ENCODE peak calls at places on chromosomes 5 and 9, in six cellular contexts. D is lower leg skin, K is brain microvascular endothelial cell, W is prostate gland, B is astrocyte of the spinal cord, U is BJ. C is an unnamed sample.

GRCh38 chr5:146706321-146706972 is 172.1 kb downstream of the PPP2R2B start:
- DNase-seq in D (no peak), K (no peak), W (no peak), B (no peak), U (no peak), C (no peak)

GRCh38 chr5:33743089-33743488 is 148.7 kb downstream of the ADAMTS12 start:
- DNase-seq in D (no peak), K (no peak), W (no peak), B (no peak), U (no peak), C (no peak)

GRCh38 chr5:110865400-110866094 is 126.7 kb downstream of the SLC25A46 start:
- DNase-seq in D (no peak), K (peak), W (no peak), B (peak), U (no peak), C (no peak)

GRCh38 chr5:83715316-83716060 is 5.2 kb downstream of the HAPLN1 start:
- DNase-seq in D (no peak), K (no peak), W (no peak), B (no peak), U (no peak), C (no peak)

GRCh38 chr5:96431376-96432244 is 1.4 kb downstream of the PCSK1 start:
- DNase-seq in D (no peak), K (peak), W (no peak), B (peak), U (no peak), C (no peak)

GRCh38 chr5:135484563-135485157 is 32.5 kb upstream of the TIFAB start:
- DNase-seq in D (no peak), K (no peak), W (no peak), B (no peak), U (no peak), C (no peak)

GRCh38 chr9:101585740-101586139 is 9.0 kb downstream of the PPP3R2 start:
- DNase-seq in D (no peak), K (no peak), W (no peak), B (no peak), U (no peak), C (no peak)

GRCh38 chr5:51381801-51382507 is 1.3 kb upstream of the ISL1 start:
- DNase-seq in D (no peak), K (no peak), W (no peak), B (no peak), U (no peak), C (no peak)

GRCh38 chr5:160269017-160269416 is 39.7 kb downstream of the FABP6 start:
- DNase-seq in D (peak), K (peak), W (peak), B (peak), U (peak), C (peak)

GRCh38 chr5:432201-432927 is 10.6 kb upstream of the EXOC3 start:
- DNase-seq in D (no peak), K (no peak), W (no peak), B (no peak), U (no peak), C (no peak)

GRCh38 chr5:142654578-142655042 is 31.3 kb downstream of the FGF1 start:
- DNase-seq in D (no peak), K (no peak), W (no peak), B (no peak), U (no peak), C (no peak)

GRCh38 chr9:137045294-137046093 is 483 bp downstream of the NPDC1 start:
- DNase-seq in D (no peak), K (peak), W (no peak), B (peak), U (no peak), C (no peak)

GRCh38 chr5:175873090-175873454 is 1.7 kb downstream of the CPLX2 start:
- DNase-seq in D (no peak), K (no peak), W (no peak), B (no peak), U (no peak), C (no peak)

GRCh38 chr9:38263534-38263933 is 129.0 kb upstream of the ALDH1B1 start:
- DNase-seq in D (no peak), K (peak), W (no peak), B (peak), U (no peak), C (no peak)

GRCh38 chr5:124936626-124936933 is 190.1 kb upstream of the ZNF608 start:
- DNase-seq in D (no peak), K (no peak), W (no peak), B (no peak), U (no peak), C (no peak)

GRCh38 chr5:120446068-120446492 is 18.0 kb upstream of the PRR16 start:
- DNase-seq in D (no peak), K (peak), W (no peak), B (peak), U (peak), C (no peak)

GRCh38 chr9:3398232-3398648 is 127.6 kb downstream of the RFX3 start:
- DNase-seq in D (no peak), K (no peak), W (no peak), B (no peak), U (no peak), C (no peak)

GRCh38 chr5:16934123-16934522 is 2.0 kb downstream of the MYO10 start:
- DNase-seq in D (no peak), K (peak), W (peak), B (peak), U (no peak), C (peak)

GRCh38 chr9:116701940-116702642 is 15.0 kb downstream of the TRIM32 start:
- DNase-seq in D (no peak), K (no peak), W (no peak), B (no peak), U (no peak), C (no peak)

GRCh38 chr9:15889555-15889954 is 336.7 kb downstream of the CCDC171 start:
- DNase-seq in D (no peak), K (peak), W (no peak), B (peak), U (no peak), C (no peak)

GRCh38 chr9:27194401-27195091 is 85.5 kb downstream of the TEK start:
- DNase-seq in D (no peak), K (peak), W (no peak), B (peak), U (peak), C (no peak)

GRCh38 chr9:128882677-128883590 is 1.0 kb downstream of the LRRC8A start:
- DNase-seq in D (no peak), K (no peak), W (no peak), B (peak), U (no peak), C (no peak)

GRCh38 chr9:109975574-109976327 is 195.8 kb downstream of the PALM2AKAP2 start:
- DNase-seq in D (no peak), K (peak), W (no peak), B (peak), U (no peak), C (no peak)

GRCh38 chr9:125495137-125496119 is 211.6 kb downstream of the MAPKAP1 start:
- DNase-seq in D (no peak), K (no peak), W (no peak), B (no peak), U (no peak), C (no peak)

GRCh38 chr9:70136632-70137031 is 93.0 kb downstream of the MAMDC2 start:
- DNase-seq in D (no peak), K (peak), W (no peak), B (peak), U (peak), C (no peak)

GRCh38 chr9:137163101-137163661 is 6.7 kb downstream of the LRRC26 start:
- DNase-seq in D (no peak), K (peak), W (peak), B (no peak), U (no peak), C (no peak)

GRCh38 chr5:17805426-17805825 is 171.2 kb downstream of the TAF11L14 start:
- DNase-seq in D (no peak), K (peak), W (peak), B (no peak), U (no peak), C (no peak)

GRCh38 chr5:14286574-14287399 is 143.6 kb downstream of the TRIO start:
- DNase-seq in D (no peak), K (no peak), W (no peak), B (no peak), U (no peak), C (no peak)

GRCh38 chr5:180599981-180600553 is 8.8 kb upstream of the SCGB3A1 start:
- DNase-seq in D (no peak), K (no peak), W (no peak), B (no peak), U (no peak), C (no peak)

GRCh38 chr5:40385544-40385943 is 294.2 kb upstream of the PTGER4 start:
- DNase-seq in D (no peak), K (no peak), W (no peak), B (peak), U (no peak), C (no peak)

GRCh38 chr5:109250080-109250479 is 159.7 kb downstream of the PJA2 start:
- DNase-seq in D (no peak), K (no peak), W (no peak), B (no peak), U (no peak), C (no peak)

GRCh38 chr5:109253262-109253661 is 156.5 kb downstream of the PJA2 start:
- DNase-seq in D (no peak), K (no peak), W (no peak), B (no peak), U (no peak), C (no peak)

GRCh38 chr5:109249126-109249525 is 160.6 kb downstream of the PJA2 start:
- DNase-seq in D (no peak), K (no peak), W (no peak), B (no peak), U (no peak), C (no peak)

GRCh38 chr5:109252731-109253130 is 157.0 kb downstream of the PJA2 start:
- DNase-seq in D (no peak), K (no peak), W (no peak), B (no peak), U (no peak), C (no peak)

GRCh38 chr5:109250533-109251329 is 159.0 kb downstream of the PJA2 start:
- DNase-seq in D (no peak), K (no peak), W (no peak), B (no peak), U (no peak), C (no peak)
- H3K4me3 ChIP-seq in D (no peak), K (no peak), W (no peak), B (no peak), U (no peak), C (no peak)

GRCh38 chr9:131708613-131709002 is 31.3 kb downstream of the RAPGEF1 start:
- DNase-seq in D (no peak), K (no peak), W (no peak), B (no peak), U (no peak), C (no peak)
- H3K4me3 ChIP-seq in D (no peak), K (no peak), W (no peak), B (no peak), U (no peak), C (no peak)

GRCh38 chr5:174735498-174736350 is 11.3 kb downstream of the MSX2 start:
- DNase-seq in D (no peak), K (no peak), W (peak), B (no peak), U (no peak), C (no peak)
- H3K4me3 ChIP-seq in D (no peak), K (no peak), W (no peak), B (peak), U (no peak), C (no peak)

GRCh38 chr9:130884542-130885421 is 11.8 kb downstream of the QRFP start:
- DNase-seq in D (no peak), K (no peak), W (no peak), B (no peak), U (no peak), C (peak)
- H3K4me3 ChIP-seq in D (no peak), K (no peak), W (no peak), B (no peak), U (no peak), C (no peak)

DNA sequence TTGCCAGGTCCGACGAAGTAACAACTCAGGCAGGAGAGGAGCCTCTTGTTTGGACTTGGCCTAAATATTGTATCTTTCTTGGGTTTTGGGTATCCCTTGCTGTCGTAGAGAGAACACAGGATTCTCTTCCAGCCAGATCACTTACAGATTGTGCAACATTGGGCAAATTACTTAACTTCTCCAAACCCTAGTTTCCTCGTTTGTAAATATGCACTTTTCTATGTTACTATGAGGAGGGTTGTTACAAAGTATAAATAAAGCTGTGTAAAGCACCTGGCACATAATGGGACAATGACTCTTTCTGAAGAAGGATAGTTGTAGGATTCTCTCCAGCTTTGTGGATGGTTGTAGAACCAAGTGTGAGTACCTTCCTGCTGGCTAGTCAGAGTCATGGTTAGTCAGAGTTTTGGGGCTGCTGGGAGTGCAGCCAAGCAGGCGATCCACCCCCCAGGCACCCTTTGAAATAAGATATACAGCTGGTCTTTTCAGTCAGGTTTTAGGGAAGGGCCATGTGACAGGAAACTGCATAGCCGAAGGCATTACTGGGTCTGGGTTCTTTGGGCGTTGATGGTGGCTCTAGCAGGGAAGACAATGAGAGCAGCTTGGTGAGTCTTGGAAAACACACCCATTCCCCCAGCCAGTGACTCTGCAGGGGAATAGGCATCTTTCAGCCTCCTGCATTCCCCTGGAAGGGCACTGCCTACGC is 49.9 kb upstream of the GDNF start:
- DNase-seq in D (no peak), K (peak), W (no peak), B (peak), U (peak), C (no peak)
- H3K4me3 ChIP-seq in D (no peak), K (no peak), W (no peak), B (no peak), U (no peak), C (no peak)

DNA sequence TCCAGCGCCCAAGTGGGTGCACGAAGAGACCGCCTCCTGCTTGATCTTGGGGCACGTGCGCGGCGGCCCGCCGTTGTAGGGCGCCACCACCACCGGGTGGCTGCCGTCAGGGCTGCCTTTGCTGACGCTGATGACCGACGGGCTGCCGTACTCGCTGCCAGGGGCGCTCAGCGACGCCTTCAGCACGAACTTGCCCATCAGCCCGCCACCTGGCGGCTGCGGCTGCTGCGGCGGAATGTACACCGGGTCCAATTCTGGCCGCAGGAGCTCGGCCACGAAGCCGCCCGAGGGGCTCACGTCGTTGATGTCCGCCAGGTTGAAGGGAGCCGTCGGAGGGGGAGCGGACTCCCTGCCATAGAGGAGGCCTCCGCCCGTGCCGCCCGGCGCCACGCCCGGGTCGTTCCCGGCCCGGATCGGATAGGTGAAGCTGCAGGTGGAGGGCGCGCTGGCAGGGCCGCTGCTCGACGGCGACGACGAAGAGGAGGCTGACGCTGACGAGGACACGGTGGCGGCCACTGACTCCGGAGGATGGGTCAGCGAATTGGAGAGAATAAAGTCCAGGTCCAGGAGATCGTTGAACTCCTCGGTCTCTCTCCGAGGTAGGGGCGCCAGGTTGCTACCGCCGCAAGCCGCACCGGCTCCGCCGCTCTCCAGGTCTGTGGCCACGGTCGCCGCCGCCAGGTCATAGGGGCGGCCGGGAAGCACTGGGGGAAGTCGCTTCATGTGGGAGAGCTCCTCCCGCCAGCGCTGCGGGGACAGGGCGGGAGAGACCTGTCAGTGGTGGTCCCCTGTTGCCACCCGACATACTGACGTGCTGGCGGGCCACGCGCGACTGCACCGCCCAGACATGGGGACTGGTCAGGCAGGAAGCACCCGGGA is 1.8 kb downstream of the KLF4 start:
- DNase-seq in D (peak), K (no peak), W (peak), B (peak), U (no peak), C (peak)
- H3K4me3 ChIP-seq in D (peak), K (peak), W (peak), B (peak), U (peak), C (peak)

DNA sequence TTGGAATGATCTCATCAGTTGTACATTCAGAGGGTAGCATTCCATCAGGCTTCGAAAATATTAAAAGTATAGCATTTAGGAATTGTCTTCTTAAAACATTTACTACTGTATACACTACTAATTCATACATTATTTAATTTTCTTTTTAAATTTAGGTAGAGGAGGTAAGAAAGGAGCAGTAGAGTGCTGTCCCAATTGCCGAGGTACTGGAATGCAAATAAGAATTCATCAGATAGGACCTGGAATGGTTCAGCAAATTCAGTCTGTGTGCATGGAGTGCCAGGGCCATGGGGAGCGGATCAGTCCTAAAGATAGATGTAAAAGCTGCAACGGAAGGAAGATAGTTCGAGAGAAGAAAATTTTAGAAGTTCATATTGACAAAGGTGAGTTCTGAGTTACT is 5.2 kb downstream of the DNAJA1 start:
- DNase-seq in D (no peak), K (no peak), W (no peak), B (no peak), U (no peak), C (no peak)
- H3K4me3 ChIP-seq in D (no peak), K (no peak), W (no peak), B (no peak), U (no peak), C (no peak)

GRCh38 chr5:151717390-151717789 is 30.7 kb upstream of the SPARC start:
- DNase-seq in D (no peak), K (no peak), W (no peak), B (no peak), U (no peak), C (no peak)

GRCh38 chr5:151719228-151719861 is 32.6 kb upstream of the SPARC start:
- DNase-seq in D (no peak), K (peak), W (no peak), B (no peak), U (no peak), C (no peak)

GRCh38 chr5:151718168-151718567 is 31.5 kb upstream of the SPARC start:
- DNase-seq in D (no peak), K (peak), W (no peak), B (peak), U (no peak), C (no peak)

GRCh38 chr5:151720195-151720594 is 33.5 kb upstream of the SPARC start:
- DNase-seq in D (no peak), K (no peak), W (no peak), B (no peak), U (no peak), C (no peak)

GRCh38 chr5:151718653-151719052 is 31.9 kb upstream of the SPARC start:
- DNase-seq in D (no peak), K (peak), W (no peak), B (peak), U (peak), C (no peak)
- H3K4me3 ChIP-seq in D (no peak), K (no peak), W (no peak), B (no peak), U (no peak), C (no peak)

C was measured in tibial artery.